ENCODE peak calls at places on chromosome 2, in nine cellular contexts. V is WTC11; K is stimulated activated naive CD8-positive, alpha-beta T cell treated with anti-CD3 and anti-CD28 coated beads, Interleukin-15, amount 100 ng/mL, for 72 hours; D is uterus; T is cardiac muscle cell; F is NCI-H1105; H is activated CD4-positive, alpha-beta memory T cell treated with anti-CD3 and anti-CD28 coated beads, Interleukin-2, amount 10 ng/mL, durations not matched to agents 7 days and 5 days; B is effector memory CD8-positive, alpha-beta T cell; Z is activated effector memory CD4-positive, alpha-beta T cell treated with anti-CD3 and anti-CD28 coated beads, Interleukin-2, amount 50 U/mL, for 16 hours. A is an unnamed sample.

GRCh38 chr2:208072250-208072892 is 47.0 kb upstream of the PLEKHM3 start:
- DNase-seq in Z (peak; percentile 77), K (peak; percentile 38), F (peak; percentile 17), B (peak; percentile 43), H (peak; percentile 57), V (peak; percentile 72), D (peak; percentile 48), T (peak; percentile 78), A (peak; percentile 47)

GRCh38 chr2:132577693-132578092 is 92.3 kb downstream of the LYPD1 start:
- DNase-seq in Z (no peak), T (no peak), V (no peak), F (no peak), D (no peak), K (no peak), B (no peak), H (no peak), A (no peak)

GRCh38 chr2:154130821-154131220 is 259.1 kb downstream of the GALNT13 start:
- DNase-seq in H (no peak), Z (no peak), F (no peak), K (no peak), B (no peak), T (no peak), V (no peak), D (no peak), A (no peak)

GRCh38 chr2:237699870-237700582 is 72.6 kb downstream of the LRRFIP1 start:
- DNase-seq in F (no peak), Z (peak; percentile 56), B (no peak), H (no peak), V (no peak), D (no peak), T (no peak), K (no peak), A (no peak)

GRCh38 chr2:112680666-112681101 is 34.9 kb downstream of the SLC20A1 start:
- DNase-seq in B (no peak), V (no peak), Z (no peak), K (no peak), D (no peak), T (no peak), H (no peak), F (no peak), A (no peak)

GRCh38 chr2:114022360-114023085 is 132.6 kb downstream of the ACTR3 start:
- DNase-seq in H (no peak), T (no peak), V (no peak), F (no peak), D (no peak), K (no peak), Z (no peak), B (no peak), A (no peak)

GRCh38 chr2:20574930-20575329 is 76.0 kb downstream of the HS1BP3 start:
- DNase-seq in T (no peak), Z (no peak), K (no peak), F (no peak), D (no peak), V (no peak), B (no peak), H (no peak), A (no peak)

GRCh38 chr2:17894551-17894950 is 16.1 kb downstream of the KCNS3 start:
- DNase-seq in K (no peak), B (no peak), H (no peak), V (no peak), D (no peak), Z (no peak), F (no peak), T (no peak), A (no peak)

GRCh38 chr2:1628893-1629292 is 115.4 kb downstream of the PXDN start:
- DNase-seq in F (peak; percentile 19), B (no peak), Z (no peak), V (no peak), K (no peak), H (no peak), D (peak; percentile 67), T (no peak), A (no peak)

GRCh38 chr2:31176742-31177141 is 38.5 kb upstream of the GALNT14 start:
- DNase-seq in T (no peak), D (no peak), K (no peak), H (no peak), V (no peak), F (no peak), B (no peak), Z (no peak), A (no peak)

GRCh38 chr2:157900203-157900602 is 24.1 kb upstream of the ACVR1 start:
- DNase-seq in D (no peak), T (no peak), B (no peak), Z (no peak), H (peak; percentile 25), K (no peak), F (no peak), V (no peak), A (no peak)

GRCh38 chr2:70143314-70144150 is 47.3 kb downstream of the C2orf42 start:
- DNase-seq in V (no peak), Z (peak; percentile 82), K (no peak), H (peak; percentile 68), B (peak; percentile 45), F (no peak), T (peak; percentile 65), D (peak; percentile 67), A (no peak)

GRCh38 chr2:19851116-19851515 is 50.7 kb downstream of the TTC32 start:
- DNase-seq in B (no peak), T (no peak), D (no peak), Z (no peak), V (peak; percentile 37), H (no peak), F (no peak), K (no peak), A (no peak)

GRCh38 chr2:230868151-230868946 is 3.6 kb downstream of the ITM2C start:
- DNase-seq in H (no peak), D (no peak), Z (peak; percentile 57), K (no peak), V (peak; percentile 62), T (peak; percentile 77), F (no peak), B (no peak), A (no peak)

GRCh38 chr2:238652771-238653157 is 195.1 kb upstream of the TWIST2 start:
- DNase-seq in D (no peak), F (no peak), Z (no peak), T (no peak), V (no peak), B (no peak), K (no peak), H (no peak), A (no peak)

GRCh38 chr2:221850076-221850475 is 278.0 kb upstream of the EPHA4 start:
- DNase-seq in K (no peak), H (no peak), D (no peak), V (no peak), B (no peak), Z (no peak), F (no peak), T (no peak), A (no peak)

GRCh38 chr2:30252723-30253688 is 21.7 kb downstream of the LBH start:
- DNase-seq in K (peak; percentile 56), H (peak; percentile 65), F (no peak), D (peak; percentile 73), T (peak; percentile 57), V (no peak), B (no peak), Z (peak; percentile 86), A (no peak)

GRCh38 chr2:101736861-101737291 is 39.4 kb downstream of the MAP4K4 start:
- DNase-seq in B (no peak), H (no peak), Z (no peak), T (no peak), K (no peak), F (no peak), V (no peak), D (no peak), A (no peak)

GRCh38 chr2:232568161-232568560 is 17.7 kb downstream of the EIF4E2 start:
- DNase-seq in B (no peak), F (no peak), T (no peak), H (no peak), D (no peak), V (no peak), Z (no peak), K (no peak), A (no peak)

GRCh38 chr2:98253461-98254073 is 92.7 kb upstream of the CNGA3 start:
- DNase-seq in Z (no peak), D (no peak), K (no peak), H (no peak), B (no peak), V (no peak), T (no peak), F (no peak), A (no peak)

GRCh38 chr2:46460991-46461715 is 18.2 kb upstream of the TMEM247 start:
- DNase-seq in Z (peak; percentile 90), B (peak; percentile 73), T (peak; percentile 71), K (peak; percentile 75), F (peak; percentile 11), D (peak; percentile 76), H (peak; percentile 81), V (peak; percentile 87), A (peak; percentile 1)

A was measured in NCI-H748 treated with DMSO at 0.1 percent for 48 hours.